ENCODE peak calls at places on chromosomes 11 and 22, in seven cellular contexts. H is stimulated activated CD8-positive, alpha-beta memory T cell treated with anti-CD3 and anti-CD28 coated beads, Interleukin-4, amount 100 ng/mL, for 24 hours; S is CD4-positive, alpha-beta T cell; K is GM12865; V is M059J; N is A172; R is RCC 7860. D is an unnamed sample.

GRCh38 chr11:19453893-19454292 is 213.1 kb upstream of the E2F8 start:
- DNase-seq in H (no peak), S (no peak), K (no peak), V (peak; percentile 77), N (no peak), R (no peak), D (no peak)

GRCh38 chr11:126282742-126283591 is at the start of gene TIRAP:
- DNase-seq in H (peak; percentile 33), S (peak; percentile 51), K (peak; percentile 70), V (peak; percentile 65), N (peak; percentile 15), R (peak; percentile 71), D (peak; percentile 46)

GRCh38 chr11:94450061-94450460 is 43.6 kb downstream of the MRE11 start:
- DNase-seq in H (no peak), S (no peak), K (no peak), V (no peak), N (no peak), R (no peak), D (no peak)

GRCh38 chr11:11502303-11502828 is 119.4 kb downstream of the GALNT18 start:
- DNase-seq in H (no peak), S (no peak), K (no peak), V (no peak), N (no peak), R (no peak), D (no peak)

GRCh38 chr11:2178906-2179494 is 7.4 kb upstream of the TH start:
- DNase-seq in H (no peak), S (no peak), K (no peak), V (peak; percentile 92), N (peak; percentile 98), R (peak; percentile 81), D (no peak)

GRCh38 chr22:35842954-35843353 is 125.3 kb downstream of the APOL5 start:
- DNase-seq in H (no peak), S (no peak), K (peak; percentile 48), V (peak; percentile 65), N (peak; percentile 36), R (peak; percentile 40), D (no peak)

GRCh38 chr11:119116235-119116594 is 5.2 kb upstream of the HINFP start:
- DNase-seq in H (no peak), S (no peak), K (no peak), V (no peak), N (no peak), R (no peak), D (no peak)

GRCh38 chr22:29994027-29994715 is 86.1 kb upstream of the HORMAD2 start:
- DNase-seq in H (no peak), S (no peak), K (no peak), V (peak; percentile 73), N (peak; percentile 74), R (peak; percentile 91), D (no peak)

GRCh38 chr11:71307811-71308645 is 55.7 kb upstream of the SHANK2 start:
- DNase-seq in H (no peak), S (no peak), K (no peak), V (no peak), N (no peak), R (no peak), D (no peak)

GRCh38 chr11:1157645-1158591 is at the start of gene MUC5AC:
- DNase-seq in H (no peak), S (no peak), K (no peak), V (no peak), N (no peak), R (no peak), D (no peak)

GRCh38 chr22:41966607-41967240 is 2.5 kb upstream of the SEPTIN3 start:
- DNase-seq in H (no peak), S (no peak), K (peak; percentile 89), V (peak; percentile 85), N (peak; percentile 81), R (peak; percentile 85), D (no peak)

GRCh38 chr11:9853929-9854557 is 190.2 kb downstream of the SWAP70 start:
- DNase-seq in H (no peak), S (no peak), K (no peak), V (no peak), N (no peak), R (no peak), D (no peak)

GRCh38 chr11:12248330-12248729 is 129.0 kb upstream of the PARVA start:
- DNase-seq in H (no peak), S (no peak), K (no peak), V (no peak), N (no peak), R (no peak), D (no peak)

GRCh38 chr11:46294365-46295309 is 17.2 kb downstream of the CREB3L1 start:
- DNase-seq in H (no peak), S (no peak), K (no peak), V (peak; percentile 99), N (peak; percentile 95), R (peak; percentile 92), D (no peak)

GRCh38 chr11:128774593-128774992 is 80.7 kb downstream of the FLI1 start:
- DNase-seq in H (no peak), S (no peak), K (no peak), V (no peak), N (no peak), R (no peak), D (no peak)

GRCh38 chr11:12769834-12770345 is 95.7 kb downstream of the TEAD1 start:
- DNase-seq in H (no peak), S (no peak), K (no peak), V (peak; percentile 91), N (peak; percentile 91), R (peak; percentile 74), D (no peak)

GRCh38 chr11:128840137-128840536 is 27.0 kb downstream of the KCNJ1 start:
- DNase-seq in H (no peak), S (no peak), K (no peak), V (no peak), N (no peak), R (no peak), D (no peak)

GRCh38 chr11:12717851-12718291 is 43.6 kb downstream of the TEAD1 start:
- DNase-seq in H (peak; percentile 10), S (no peak), K (peak; percentile 97), V (peak; percentile 71), N (no peak), R (peak; percentile 54), D (no peak)

GRCh38 chr11:6563121-6563619 is 40.2 kb downstream of the RRP8 start:
- DNase-seq in H (no peak), S (no peak), K (no peak), V (peak; percentile 11), N (no peak), R (no peak), D (no peak)

GRCh38 chr22:44194569-44194968 is 13.8 kb downstream of the PARVG start:
- DNase-seq in H (no peak), S (no peak), K (no peak), V (no peak), N (no peak), R (no peak), D (no peak)

D was measured in T-helper 17 cell.